ENCODE peak calls at places on chromosomes 3 and 15, in ten cellular contexts. R is cardiac muscle cell, O is mesothelial cell of epicardium, P is cardiac fibroblast, U is H1, V is tibial artery, A is GM06990, S is AG10803, W is B cell, G is WTC11. Q is an unnamed sample.

GRCh38 chr3:170524072-170524471 is 61.8 kb downstream of the SLC7A14 start:
- DNase-seq in R (no peak), O (no peak), P (no peak), U (no peak), V (no peak), A (no peak), S (no peak), W (no peak), G (no peak), Q (no peak)

GRCh38 chr3:197464794-197465193 is 91.0 kb downstream of the BDH1 start:
- DNase-seq in R (no peak), O (no peak), P (no peak), U (no peak), V (no peak), A (no peak), S (no peak), W (no peak), G (no peak), Q (no peak)

GRCh38 chr3:123489400-123490004 is 40.6 kb upstream of the ADCY5 start:
- DNase-seq in R (peak), O (peak), P (peak), U (peak), V (peak), A (peak), S (peak), W (peak), G (peak), Q (peak)

GRCh38 chr3:131218196-131218595 is 163.4 kb upstream of the NUDT16 start:
- DNase-seq in R (no peak), O (no peak), P (peak), U (no peak), V (no peak), A (no peak), S (peak), W (no peak), G (no peak), Q (no peak)

GRCh38 chr15:34802803-34803395 is 7.5 kb upstream of the ACTC1 start:
- DNase-seq in R (no peak), O (no peak), P (no peak), U (no peak), V (no peak), A (no peak), S (no peak), W (no peak), G (no peak), Q (no peak)

GRCh38 chr3:71022552-71023335 is 560.8 kb downstream of the FOXP1 start:
- DNase-seq in R (peak), O (no peak), P (peak), U (no peak), V (no peak), A (no peak), S (no peak), W (no peak), G (peak), Q (no peak)

GRCh38 chr15:85581495-85581894 is 201.1 kb downstream of the AKAP13 start:
- DNase-seq in R (no peak), O (no peak), P (peak), U (no peak), V (peak), A (peak), S (no peak), W (no peak), G (no peak), Q (no peak)

GRCh38 chr3:16286672-16287604 is 21.9 kb downstream of the OXNAD1 start:
- DNase-seq in R (no peak), O (no peak), P (peak), U (no peak), V (no peak), A (no peak), S (no peak), W (no peak), G (no peak), Q (no peak)

GRCh38 chr3:189233225-189233858 is 61.6 kb downstream of the TPRG1 start:
- DNase-seq in R (peak), O (peak), P (peak), U (peak), V (peak), A (no peak), S (peak), W (no peak), G (peak), Q (peak)

GRCh38 chr3:128297401-128298138 is 144.3 kb downstream of the EEFSEC start:
- DNase-seq in R (peak), O (peak), P (peak), U (no peak), V (no peak), A (no peak), S (peak), W (no peak), G (no peak), Q (no peak)

GRCh38 chr15:96346409-96346808 is 15.9 kb downstream of the NR2F2 start:
- DNase-seq in R (no peak), O (no peak), P (no peak), U (no peak), V (no peak), A (no peak), S (no peak), W (no peak), G (no peak), Q (no peak)

GRCh38 chr3:101720851-101721649 is 3.4 kb upstream of the CEP97 start:
- DNase-seq in R (no peak), O (no peak), P (no peak), U (no peak), V (no peak), A (peak), S (peak), W (no peak), G (no peak), Q (no peak)

GRCh38 chr3:173650596-173650995 is 253.1 kb downstream of the NLGN1 start:
- DNase-seq in R (no peak), O (no peak), P (no peak), U (no peak), V (no peak), A (no peak), S (peak), W (no peak), G (no peak), Q (no peak)

GRCh38 chr3:63656791-63657190 is 4.3 kb downstream of the SNTN start:
- DNase-seq in R (no peak), O (no peak), P (no peak), U (no peak), V (no peak), A (no peak), S (peak), W (no peak), G (no peak), Q (no peak)

GRCh38 chr3:184242297-184242685 is 6.5 kb downstream of the ALG3 start:
- DNase-seq in R (no peak), O (no peak), P (no peak), U (no peak), V (no peak), A (no peak), S (no peak), W (peak), G (no peak), Q (no peak)

GRCh38 chr3:184239710-184240109 is 9.1 kb downstream of the ALG3 start:
- DNase-seq in R (no peak), O (no peak), P (no peak), U (no peak), V (peak), A (no peak), S (no peak), W (peak), G (no peak), Q (no peak)

GRCh38 chr3:184240384-184241140 is 8.2 kb downstream of the ALG3 start:
- DNase-seq in R (peak), O (peak), P (peak), U (no peak), V (no peak), A (no peak), S (no peak), W (peak), G (peak), Q (peak)

GRCh38 chr3:184241141-184241446 is 7.7 kb downstream of the ALG3 start:
- DNase-seq in R (no peak), O (no peak), P (no peak), U (no peak), V (no peak), A (no peak), S (no peak), W (peak), G (no peak), Q (no peak)

GRCh38 chr3:184241447-184242296 is 7.1 kb downstream of the ALG3 start:
- DNase-seq in R (peak), O (no peak), P (peak), U (no peak), V (no peak), A (no peak), S (no peak), W (peak), G (peak), Q (peak)
- TF ChIP-seq CTCF in R (peak), O (no peak), P (peak), U (no peak), V (peak), A (peak), S (peak), W (peak), G (no peak), Q (peak)

GRCh38 chr15:69762373-69763148 is 309.9 kb downstream of the RPLP1 start:
- DNase-seq in R (peak), O (no peak), P (peak), U (no peak), V (no peak), A (no peak), S (no peak), W (no peak), G (peak), Q (no peak)
- TF ChIP-seq CTCF in R (peak), O (no peak), P (no peak), U (peak), V (no peak), A (peak), S (no peak), W (no peak), G (peak), Q (no peak)

DNA sequence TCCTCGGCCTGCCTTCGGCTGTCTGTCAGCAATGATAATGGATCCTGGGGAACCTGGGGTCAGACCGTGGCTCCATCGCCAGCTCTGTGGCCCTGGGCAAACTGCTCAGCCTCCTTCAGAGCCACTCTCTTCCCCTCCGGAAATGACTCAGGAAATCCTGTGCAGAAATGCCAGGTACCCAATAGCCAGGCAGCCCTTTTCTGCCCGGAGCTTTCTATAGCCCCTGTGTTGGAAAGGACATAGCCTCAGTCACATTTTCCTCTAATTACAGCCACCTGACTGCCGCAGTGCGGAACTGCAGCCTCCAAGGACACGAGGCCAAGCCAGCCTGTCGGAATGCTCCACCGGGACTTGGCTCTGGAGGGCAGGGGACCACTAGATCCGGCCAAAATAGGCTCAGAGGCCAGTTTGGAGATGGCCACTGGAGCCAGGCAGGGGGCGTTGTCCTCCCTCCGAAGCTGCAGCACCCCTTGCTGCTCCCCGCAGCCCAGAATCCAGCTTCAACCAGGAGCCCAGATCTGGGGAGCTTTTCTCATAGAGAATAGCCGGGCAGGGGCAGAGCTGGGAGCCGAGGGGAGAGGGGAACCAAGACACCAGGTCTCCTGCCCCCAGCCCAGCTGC is 11.6 kb upstream of the ZXDC start:
- DNase-seq in R (no peak), O (no peak), P (peak), U (no peak), V (no peak), A (no peak), S (peak), W (no peak), G (peak), Q (no peak)
- TF ChIP-seq CTCF in R (peak), O (no peak), P (peak), U (no peak), V (no peak), A (no peak), S (peak), W (no peak), G (no peak), Q (no peak)

DNA sequence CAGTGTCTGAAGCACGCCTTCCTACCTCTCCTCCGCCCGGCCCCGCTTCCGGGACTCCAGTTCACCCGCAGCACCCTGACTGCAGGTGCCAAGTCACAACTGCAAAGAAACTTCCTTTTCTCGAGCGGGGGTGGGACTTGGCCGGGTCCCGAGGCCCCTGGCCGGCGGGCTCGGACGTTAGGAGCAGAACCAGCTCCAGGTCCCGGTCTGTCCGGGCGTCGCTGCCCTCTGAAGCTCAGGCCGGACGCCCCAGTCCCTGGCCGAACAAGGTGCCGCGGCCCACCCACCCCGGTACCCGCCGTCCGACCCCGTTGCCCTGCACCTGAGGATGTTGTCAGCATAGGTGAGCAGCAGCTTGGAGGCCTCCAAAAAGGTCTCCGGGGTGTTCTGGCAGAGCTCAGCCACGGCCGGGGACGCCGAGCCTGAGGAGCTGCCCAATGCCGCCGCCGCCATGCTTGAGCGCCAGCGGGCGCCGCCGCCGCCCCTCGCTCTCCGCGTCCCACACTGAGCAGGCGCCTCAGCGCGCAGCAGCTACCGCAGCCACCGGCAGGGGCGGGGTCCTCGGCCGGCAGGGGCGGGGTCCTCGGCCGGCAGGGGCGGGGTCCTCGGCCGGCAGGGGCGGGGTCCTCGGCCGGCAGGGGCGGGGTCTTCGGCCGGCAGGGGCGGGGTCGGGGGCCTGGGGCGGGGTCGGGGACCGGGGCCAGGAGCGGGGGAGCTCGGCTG is at the start of gene NGLY1:
- DNase-seq in R (peak), O (peak), P (peak), U (no peak), V (peak), A (peak), S (peak), W (peak), G (peak), Q (peak)
- TF ChIP-seq CTCF in R (no peak), O (peak), P (no peak), U (no peak), V (peak), A (no peak), S (no peak), W (no peak), G (no peak), Q (no peak)

DNA sequence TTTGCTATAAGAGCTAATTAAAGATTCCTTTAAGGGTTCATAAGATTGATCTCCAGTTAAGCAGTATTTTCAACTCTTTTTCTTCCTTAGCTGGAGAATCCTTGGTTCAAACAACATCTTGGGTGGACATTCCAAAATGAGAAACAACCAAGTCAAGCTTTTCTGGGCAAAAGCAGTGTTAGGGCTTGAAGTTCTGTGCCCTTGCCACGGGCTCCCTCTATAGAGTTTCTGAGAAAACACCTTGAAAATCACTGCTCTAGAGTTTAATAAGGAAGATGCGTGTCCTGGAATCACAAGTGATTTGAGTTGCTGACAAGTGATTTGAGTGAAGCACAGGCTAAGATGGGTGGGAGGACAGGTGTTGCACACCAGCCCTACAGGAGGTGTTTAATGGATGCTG is 128.9 kb downstream of the SLCO3A1 start:
- DNase-seq in R (no peak), O (no peak), P (no peak), U (no peak), V (no peak), A (no peak), S (peak), W (no peak), G (no peak), Q (no peak)
- TF ChIP-seq CTCF in R (no peak), O (no peak), P (no peak), U (no peak), V (no peak), A (peak), S (no peak), W (no peak), G (no peak), Q (no peak)

Q was measured in GM10248.